ENCODE peak calls at places on chromosomes 6 and 20, in four cellular contexts. T, Q, N and R are unnamed samples.

GRCh38 chr20:48489046-48489463 is 338.7 kb downstream of the PREX1 start:
- DNase-seq in Q (no peak), N (no peak), T (no peak), R (no peak)

GRCh38 chr6:145008715-145009114 is 723.6 kb downstream of the UTRN start:
- DNase-seq in N (no peak), Q (no peak), T (no peak), R (no peak)

GRCh38 chr20:2751868-2752630 is 48.4 kb downstream of the CPXM1 start:
- DNase-seq in Q (no peak), N (peak), T (no peak), R (no peak)

GRCh38 chr20:20521736-20522135 is 153.8 kb downstream of the INSM1 start:
- DNase-seq in Q (no peak), T (no peak), N (no peak), R (no peak)

GRCh38 chr6:160388922-160389321 is 40.7 kb downstream of the SLC22A3 start:
- DNase-seq in T (no peak), N (no peak), Q (no peak), R (no peak)

GRCh38 chr6:13419422-13419821 is 68.0 kb downstream of the GFOD1 start:
- DNase-seq in Q (no peak), N (no peak), T (no peak), R (no peak)

GRCh38 chr6:157443066-157443800 is 62.2 kb downstream of the ZDHHC14 start:
- DNase-seq in N (no peak), T (no peak), Q (no peak), R (no peak)

GRCh38 chr20:56736285-56736857 is 107.3 kb downstream of the TFAP2C start:
- DNase-seq in T (peak), Q (no peak), N (no peak), R (no peak)

GRCh38 chr20:32891926-32892660 is 33.4 kb downstream of the EFCAB8 start:
- DNase-seq in Q (no peak), T (no peak), N (no peak), R (no peak)

GRCh38 chr6:82957171-82957894 is 108.3 kb downstream of the UBE3D start:
- DNase-seq in T (no peak), Q (no peak), N (no peak), R (no peak)

GRCh38 chr6:89976141-89977020 is 82.1 kb downstream of the GJA10 start:
- DNase-seq in T (no peak), Q (no peak), N (no peak), R (no peak)

GRCh38 chr20:63946986-63947637 is 9.1 kb downstream of the UCKL1 start:
- DNase-seq in T (no peak), N (peak), Q (no peak), R (no peak)

GRCh38 chr6:7617954-7618764 is 28.2 kb downstream of the SNRNP48 start:
- DNase-seq in N (no peak), T (no peak), Q (peak), R (peak)

GRCh38 chr6:168908166-168908565 is 345.5 kb downstream of the THBS2 start:
- DNase-seq in N (no peak), T (no peak), Q (no peak), R (no peak)

GRCh38 chr20:60341062-60341461 is 382.8 kb downstream of the CDH26 start:
- DNase-seq in T (no peak), N (no peak), Q (no peak), R (no peak)